ENCODE peak calls at places on chromosomes 13 and 19, in nine cellular contexts. U is KBM-7; F is right cardiac atrium; B is ELR; K is activated naive CD4-positive, alpha-beta T cell treated with anti-CD3 and anti-CD28 coated beads, Interleukin-2, amount 50 U/mL, for 72 hours; T is ecto neural progenitor cell; V is transverse colon; C is T-helper 2 cell; D is HuH-7. A is an unnamed sample.

GRCh38 chr19:18494267-18494607 is 27.6 kb downstream of the ELL start:
- DNase-seq in B (no peak), C (no peak), T (no peak), D (no peak), V (no peak), F (peak), U (no peak), K (no peak), A (no peak)

GRCh38 chr19:5269926-5270325 is 70.7 kb downstream of the PTPRS start:
- DNase-seq in U (no peak), T (no peak), K (no peak), F (no peak), C (no peak), B (no peak), D (no peak), V (no peak), A (no peak)

GRCh38 chr19:39052846-39053245 is 20.5 kb upstream of the FBXO27 start:
- DNase-seq in U (no peak), B (no peak), F (no peak), T (no peak), D (no peak), K (no peak), V (no peak), C (no peak), A (no peak)

GRCh38 chr19:33801411-33801810 is 4.7 kb downstream of the KCTD15 start:
- DNase-seq in C (no peak), F (no peak), U (no peak), B (no peak), K (no peak), D (no peak), T (no peak), V (no peak), A (no peak)

GRCh38 chr13:46571189-46571901 is 18.4 kb downstream of the LRCH1 start:
- DNase-seq in F (no peak), K (no peak), U (no peak), B (peak), C (no peak), T (no peak), D (no peak), V (no peak), A (no peak)

GRCh38 chr19:49210108-49210900 is 52.7 kb downstream of the TRPM4 start:
- DNase-seq in D (no peak), F (peak), T (peak), V (peak), C (no peak), B (peak), K (no peak), U (no peak), A (no peak)

GRCh38 chr19:44738603-44739585 is 9.6 kb upstream of the BCL3 start:
- DNase-seq in U (no peak), K (no peak), D (no peak), V (peak), T (no peak), B (no peak), F (peak), C (no peak), A (no peak)

GRCh38 chr13:49183672-49184315 is 36.3 kb upstream of the MLNR start:
- DNase-seq in C (no peak), K (no peak), D (no peak), U (no peak), F (no peak), T (no peak), B (peak), V (no peak), A (no peak)

GRCh38 chr13:106507560-106508274 is 27.7 kb downstream of the EFNB2 start:
- DNase-seq in D (no peak), K (no peak), V (no peak), U (peak), B (peak), F (no peak), C (no peak), T (no peak), A (no peak)

GRCh38 chr13:111202745-111203144 is 87.6 kb downstream of the ARHGEF7 start:
- DNase-seq in C (no peak), F (no peak), T (no peak), V (no peak), B (peak), K (no peak), U (peak), D (no peak), A (no peak)

GRCh38 chr19:10286803-10287737 is at the start of gene ICAM4:
- DNase-seq in D (peak), T (peak), B (peak), V (peak), F (peak), U (peak), K (no peak), C (no peak), A (no peak)

GRCh38 chr19:388691-389090 is 20.3 kb downstream of the C2CD4C start:
- DNase-seq in F (no peak), B (no peak), C (no peak), V (no peak), D (no peak), K (peak), T (no peak), U (no peak), A (no peak)

GRCh38 chr19:8451377-8451776 is 6.6 kb downstream of the HNRNPM start:
- DNase-seq in D (no peak), F (no peak), U (no peak), V (no peak), C (no peak), T (no peak), K (no peak), B (no peak), A (no peak)

GRCh38 chr13:42354246-42355117 is 82.5 kb downstream of the AKAP11 start:
- DNase-seq in T (peak), C (no peak), F (no peak), D (no peak), K (no peak), U (no peak), B (peak), V (no peak), A (peak)

GRCh38 chr19:41940443-41941409 is 12.5 kb upstream of the ERFL start:
- DNase-seq in T (no peak), U (no peak), F (no peak), V (no peak), C (no peak), D (no peak), K (no peak), B (peak), A (no peak)

GRCh38 chr13:31240921-31241320 is 41.1 kb downstream of the B3GLCT start:
- DNase-seq in C (no peak), K (no peak), U (no peak), F (no peak), B (no peak), D (no peak), T (no peak), V (no peak), A (no peak)

GRCh38 chr19:44883962-44884361 is 7.1 kb upstream of the TOMM40 start:
- DNase-seq in U (no peak), T (no peak), V (no peak), C (no peak), B (no peak), F (no peak), D (no peak), K (no peak), A (no peak)

GRCh38 chr13:21884965-21885567 is 214.2 kb downstream of the FGF9 start:
- DNase-seq in T (peak), K (no peak), V (no peak), F (no peak), U (peak), C (no peak), D (no peak), B (no peak), A (no peak)

GRCh38 chr13:83929147-83929546 is 46.9 kb upstream of the SLITRK1 start:
- DNase-seq in K (no peak), V (no peak), B (no peak), C (no peak), D (no peak), T (no peak), U (no peak), F (no peak), A (no peak)

GRCh38 chr19:54451331-54451871 is 2.4 kb downstream of the LENG8 start:
- DNase-seq in D (no peak), V (no peak), B (no peak), U (peak), C (no peak), F (peak), K (no peak), T (no peak), A (no peak)

GRCh38 chr19:6501740-6502648 is at the start of gene TUBB4A:
- DNase-seq in V (peak), D (peak), B (no peak), F (peak), K (no peak), C (no peak), U (peak), T (peak), A (no peak)

GRCh38 chr19:11382898-11383705 is 1.0 kb downstream of the EPOR start:
- DNase-seq in U (peak), K (no peak), B (peak), T (peak), V (peak), F (peak), D (peak), C (no peak), A (no peak)

GRCh38 chr19:2416321-2417097 is 10.9 kb downstream of the TIMM13 start:
- DNase-seq in V (no peak), B (no peak), K (no peak), T (no peak), F (peak), C (no peak), U (no peak), D (no peak), A (no peak)

GRCh38 chr13:34521166-34521565 is 420.9 kb upstream of the NBEA start:
- DNase-seq in B (no peak), F (no peak), T (no peak), U (no peak), D (no peak), K (no peak), C (no peak), V (no peak), A (no peak)

GRCh38 chr19:1524972-1525325 is 1.1 kb downstream of the PLK5 start:
- DNase-seq in D (no peak), T (no peak), U (no peak), V (no peak), K (no peak), B (no peak), F (no peak), C (no peak), A (no peak)

GRCh38 chr13:93309886-93310520 is 83.4 kb downstream of the GPC6 start:
- DNase-seq in D (no peak), K (no peak), V (no peak), C (no peak), F (no peak), U (peak), B (peak), T (no peak), A (no peak)

GRCh38 chr13:103246581-103247200 is 180.5 kb upstream of the SLC10A2 start:
- DNase-seq in T (no peak), B (no peak), F (no peak), C (no peak), U (no peak), D (no peak), V (no peak), K (no peak), A (no peak)

GRCh38 chr13:99062593-99062992 is 84.7 kb upstream of the DOCK9 start:
- DNase-seq in B (no peak), F (peak), D (no peak), T (no peak), C (no peak), K (no peak), U (no peak), V (no peak), A (no peak)

GRCh38 chr19:2556221-2557092 is 80.5 kb downstream of the GADD45B start:
- DNase-seq in D (no peak), C (no peak), B (no peak), F (peak), T (no peak), U (no peak), K (no peak), V (no peak), A (no peak)

GRCh38 chr13:112772929-112773328 is 83.1 kb downstream of the ATP11A start:
- DNase-seq in K (no peak), T (no peak), U (no peak), C (no peak), B (no peak), V (peak), D (no peak), F (no peak), A (no peak)

GRCh38 chr19:4414800-4415251 is 12.4 kb downstream of the CHAF1A start:
- DNase-seq in F (no peak), K (no peak), D (no peak), U (no peak), V (no peak), T (peak), C (no peak), B (no peak), A (no peak)

GRCh38 chr13:41458939-41459753 is 1.8 kb downstream of the RGCC start:
- DNase-seq in K (peak), C (peak), V (peak), D (peak), U (peak), B (peak), T (no peak), F (no peak), A (no peak)